ENCODE peak calls at places on chromosome 13, in seven cellular contexts. A is stimulated activated CD4-positive, alpha-beta T cell treated with anti-CD3 and anti-CD28 coated beads, Interleukin-15, amount 100 ng/mL, for 24 hours; Q is NCI-H510A treated with DMSO at 0.1 percent for 48 hours; R is NCI-H1092; V is A549; O is SJSA1; Y is NCI-H460. K is an unnamed sample.

GRCh38 chr13:105908581-105908980 is 626.9 kb downstream of the EFNB2 start:
- DNase-seq in A (peak), Q (no peak), O (no peak), Y (no peak), R (no peak), V (no peak), K (no peak)

GRCh38 chr13:100209857-100210580 is 121.1 kb downstream of the PCCA start:
- DNase-seq in R (no peak), A (peak), Y (no peak), Q (no peak), V (no peak), O (peak), K (no peak)

GRCh38 chr13:43428545-43429287 is 358.1 kb downstream of the ENOX1 start:
- DNase-seq in R (no peak), O (no peak), A (no peak), Y (no peak), V (no peak), Q (no peak), K (no peak)

GRCh38 chr13:44565881-44566280 is 10.2 kb downstream of the TSC22D1 start:
- DNase-seq in Q (no peak), O (no peak), Y (no peak), R (no peak), V (no peak), A (no peak), K (no peak)

GRCh38 chr13:78326608-78327007 is 276.7 kb downstream of the POU4F1 start:
- DNase-seq in R (peak), A (no peak), Y (no peak), Q (no peak), O (no peak), V (no peak), K (no peak)

GRCh38 chr13:40578055-40578454 is 88.4 kb downstream of the FOXO1 start:
- DNase-seq in Q (no peak), A (no peak), V (no peak), O (no peak), Y (no peak), R (no peak), K (no peak)

GRCh38 chr13:64900039-64900438 is 2330.1 kb downstream of the PCDH9 start:
- DNase-seq in Y (no peak), R (no peak), Q (no peak), O (no peak), V (no peak), A (no peak), K (no peak)

GRCh38 chr13:27264181-27264580 is 6.4 kb upstream of the RASL11A start:
- DNase-seq in R (peak), O (no peak), Y (no peak), Q (no peak), V (no peak), A (no peak), K (peak)

GRCh38 chr13:20713751-20714150 is 10.3 kb downstream of the IL17D start:
- DNase-seq in R (no peak), Y (no peak), A (no peak), Q (no peak), O (peak), V (no peak), K (no peak)

GRCh38 chr13:29131881-29132668 is 311.9 kb downstream of the MTUS2 start:
- DNase-seq in R (no peak), O (no peak), Q (no peak), Y (no peak), A (no peak), V (no peak), K (no peak)

GRCh38 chr13:26219726-26220125 is 2.4 kb downstream of the RNF6 start:
- DNase-seq in R (no peak), Q (no peak), Y (no peak), O (no peak), A (no peak), V (no peak), K (no peak)

K was measured in putamen.